ENCODE peak calls at places on chromosome 4, in seven cellular contexts. One of them, this sample, is unnamed.

GRCh38 chr4:156931267-156931666 is 40.3 kb downstream of the PDGFC start:
- DNase-seq in PC-3: peak
- DNase-seq in heart right ventricle: no peak
- DNase-seq in tibial artery: no peak
- DNase-seq in BE2C: no peak
- DNase-seq in HFFc6: peak
- DNase-seq in spleen: no peak
- DNase-seq in this sample: no peak

GRCh38 chr4:40704073-40704472 is 45.7 kb upstream of the NSUN7 start:
- DNase-seq in heart right ventricle: no peak
- DNase-seq in HFFc6: no peak
- DNase-seq in tibial artery: no peak
- DNase-seq in spleen: no peak
- DNase-seq in PC-3: no peak
- DNase-seq in BE2C: no peak
- DNase-seq in this sample: no peak

GRCh38 chr4:158860856-158861255 is 92.0 kb downstream of the FNIP2 start:
- DNase-seq in BE2C: no peak
- DNase-seq in heart right ventricle: no peak
- DNase-seq in HFFc6: no peak
- DNase-seq in PC-3: no peak
- DNase-seq in spleen: no peak
- DNase-seq in tibial artery: no peak
- DNase-seq in this sample: no peak

GRCh38 chr4:98262431-98262830 is 1.2 kb downstream of the RAP1GDS1 start:
- DNase-seq in tibial artery: no peak
- DNase-seq in PC-3: no peak
- DNase-seq in spleen: no peak
- DNase-seq in heart right ventricle: no peak
- DNase-seq in HFFc6: no peak
- DNase-seq in BE2C: no peak
- DNase-seq in this sample: no peak

GRCh38 chr4:5033266-5033945 is 14.1 kb upstream of the CYTL1 start:
- DNase-seq in spleen: peak
- DNase-seq in HFFc6: no peak
- DNase-seq in BE2C: no peak
- DNase-seq in PC-3: no peak
- DNase-seq in tibial artery: peak
- DNase-seq in heart right ventricle: peak
- DNase-seq in this sample: no peak

GRCh38 chr4:153426207-153426886 is 39.8 kb upstream of the TMEM131L start:
- DNase-seq in spleen: no peak
- DNase-seq in tibial artery: no peak
- DNase-seq in PC-3: no peak
- DNase-seq in heart right ventricle: no peak
- DNase-seq in BE2C: no peak
- DNase-seq in HFFc6: no peak
- DNase-seq in this sample: no peak

GRCh38 chr4:111954546-111954945 is 190.7 kb upstream of the FAM241A start:
- DNase-seq in heart right ventricle: no peak
- DNase-seq in spleen: no peak
- DNase-seq in BE2C: no peak
- DNase-seq in PC-3: no peak
- DNase-seq in HFFc6: no peak
- DNase-seq in tibial artery: no peak
- DNase-seq in this sample: no peak

GRCh38 chr4:10100734-10101216 is 15.8 kb downstream of the WDR1 start:
- DNase-seq in heart right ventricle: no peak
- DNase-seq in HFFc6: no peak
- DNase-seq in spleen: peak
- DNase-seq in PC-3: no peak
- DNase-seq in tibial artery: peak
- DNase-seq in BE2C: no peak
- DNase-seq in this sample: no peak

GRCh38 chr4:1105067-1105466 is 8.3 kb downstream of the RNF212 start:
- DNase-seq in spleen: no peak
- DNase-seq in tibial artery: no peak
- DNase-seq in HFFc6: no peak
- DNase-seq in BE2C: no peak
- DNase-seq in PC-3: no peak
- DNase-seq in heart right ventricle: no peak
- DNase-seq in this sample: peak

GRCh38 chr4:141132689-141133145 is 552 bp downstream of the RNF150 start:
- DNase-seq in HFFc6: no peak
- DNase-seq in heart right ventricle: peak
- DNase-seq in tibial artery: peak
- DNase-seq in BE2C: peak
- DNase-seq in PC-3: no peak
- DNase-seq in spleen: peak
- DNase-seq in this sample: peak

GRCh38 chr4:67546971-67547370 is 1.7 kb upstream of the CENPC start:
- DNase-seq in BE2C: no peak
- DNase-seq in PC-3: no peak
- DNase-seq in tibial artery: no peak
- DNase-seq in heart right ventricle: no peak
- DNase-seq in HFFc6: no peak
- DNase-seq in spleen: no peak
- DNase-seq in this sample: no peak

GRCh38 chr4:67545199-67545995 is at the start of gene CENPC:
- DNase-seq in BE2C: peak
- DNase-seq in HFFc6: peak
- DNase-seq in spleen: peak
- DNase-seq in heart right ventricle: peak
- DNase-seq in tibial artery: peak
- DNase-seq in PC-3: peak
- DNase-seq in this sample: peak

GRCh38 chr4:67542076-67542475 is 3.2 kb downstream of the CENPC start:
- DNase-seq in spleen: no peak
- DNase-seq in heart right ventricle: no peak
- DNase-seq in PC-3: peak
- DNase-seq in tibial artery: no peak
- DNase-seq in BE2C: no peak
- DNase-seq in HFFc6: no peak
- DNase-seq in this sample: no peak

GRCh38 chr4:67549123-67549522 is 3.8 kb upstream of the CENPC start:
- DNase-seq in tibial artery: no peak
- DNase-seq in HFFc6: no peak
- DNase-seq in heart right ventricle: no peak
- DNase-seq in BE2C: no peak
- DNase-seq in PC-3: peak
- DNase-seq in spleen: no peak
- DNase-seq in this sample: no peak

GRCh38 chr4:67545996-67546356 is 673 bp upstream of the CENPC start:
- DNase-seq in BE2C: no peak
- DNase-seq in PC-3: no peak
- DNase-seq in spleen: no peak
- DNase-seq in HFFc6: no peak
- DNase-seq in heart right ventricle: no peak
- DNase-seq in tibial artery: no peak
- DNase-seq in this sample: no peak
- TF ChIP-seq CTCF in BE2C: no peak
- TF ChIP-seq CTCF in PC-3: no peak
- TF ChIP-seq CTCF in spleen: no peak
- TF ChIP-seq CTCF in HFFc6: no peak
- TF ChIP-seq CTCF in heart right ventricle: no peak
- TF ChIP-seq CTCF in tibial artery: no peak
- TF ChIP-seq CTCF in this sample: no peak

GRCh38 chr4:36189511-36190226 is 54.6 kb downstream of the ARAP2 start:
- DNase-seq in HFFc6: no peak
- DNase-seq in spleen: no peak
- DNase-seq in heart right ventricle: no peak
- DNase-seq in tibial artery: no peak
- DNase-seq in PC-3: no peak
- DNase-seq in BE2C: no peak
- DNase-seq in this sample: no peak

GRCh38 chr4:36183232-36183631 is 61.1 kb downstream of the ARAP2 start:
- DNase-seq in PC-3: no peak
- DNase-seq in spleen: no peak
- DNase-seq in BE2C: no peak
- DNase-seq in HFFc6: no peak
- DNase-seq in tibial artery: no peak
- DNase-seq in heart right ventricle: no peak
- DNase-seq in this sample: no peak

GRCh38 chr4:36183665-36184393 is 60.5 kb downstream of the ARAP2 start:
- DNase-seq in PC-3: no peak
- DNase-seq in BE2C: no peak
- DNase-seq in HFFc6: no peak
- DNase-seq in tibial artery: no peak
- DNase-seq in spleen: no peak
- DNase-seq in heart right ventricle: no peak
- DNase-seq in this sample: no peak

GRCh38 chr4:36192922-36193321 is 51.4 kb downstream of the ARAP2 start:
- DNase-seq in spleen: no peak
- DNase-seq in HFFc6: no peak
- DNase-seq in PC-3: no peak
- DNase-seq in BE2C: no peak
- DNase-seq in heart right ventricle: no peak
- DNase-seq in tibial artery: no peak
- DNase-seq in this sample: no peak

GRCh38 chr4:36187723-36188333 is 56.5 kb downstream of the ARAP2 start:
- DNase-seq in HFFc6: no peak
- DNase-seq in PC-3: peak
- DNase-seq in heart right ventricle: no peak
- DNase-seq in tibial artery: no peak
- DNase-seq in BE2C: no peak
- DNase-seq in spleen: no peak
- DNase-seq in this sample: no peak
- TF ChIP-seq CTCF in HFFc6: peak
- TF ChIP-seq CTCF in PC-3: peak
- TF ChIP-seq CTCF in heart right ventricle: no peak
- TF ChIP-seq CTCF in tibial artery: peak
- TF ChIP-seq CTCF in BE2C: peak
- TF ChIP-seq CTCF in spleen: no peak
- TF ChIP-seq CTCF in this sample: peak

GRCh38 chr4:20253799-20254409 is 2.2 kb downstream of the SLIT2 start:
- DNase-seq in heart right ventricle: no peak
- DNase-seq in BE2C: peak
- DNase-seq in HFFc6: no peak
- DNase-seq in PC-3: peak
- DNase-seq in tibial artery: peak
- DNase-seq in spleen: peak
- DNase-seq in this sample: peak

GRCh38 chr4:20252656-20253271 is 1.1 kb downstream of the SLIT2 start:
- DNase-seq in PC-3: peak
- DNase-seq in BE2C: peak
- DNase-seq in heart right ventricle: peak
- DNase-seq in spleen: peak
- DNase-seq in tibial artery: peak
- DNase-seq in HFFc6: peak
- DNase-seq in this sample: no peak

GRCh38 chr4:20253272-20253798 is 1.6 kb downstream of the SLIT2 start:
- DNase-seq in spleen: no peak
- DNase-seq in heart right ventricle: no peak
- DNase-seq in PC-3: no peak
- DNase-seq in tibial artery: no peak
- DNase-seq in BE2C: peak
- DNase-seq in HFFc6: no peak
- DNase-seq in this sample: no peak

GRCh38 chr4:20251061-20251795 is 477 bp upstream of the SLIT2 start:
- DNase-seq in heart right ventricle: no peak
- DNase-seq in PC-3: peak
- DNase-seq in spleen: no peak
- DNase-seq in tibial artery: no peak
- DNase-seq in BE2C: no peak
- DNase-seq in HFFc6: no peak
- DNase-seq in this sample: no peak

GRCh38 chr4:20251796-20252655 is at the start of gene SLIT2:
- DNase-seq in heart right ventricle: peak
- DNase-seq in HFFc6: peak
- DNase-seq in tibial artery: peak
- DNase-seq in BE2C: peak
- DNase-seq in PC-3: peak
- DNase-seq in spleen: peak
- DNase-seq in this sample: peak
- TF ChIP-seq CTCF in heart right ventricle: no peak
- TF ChIP-seq CTCF in HFFc6: peak
- TF ChIP-seq CTCF in tibial artery: no peak
- TF ChIP-seq CTCF in BE2C: no peak
- TF ChIP-seq CTCF in PC-3: no peak
- TF ChIP-seq CTCF in spleen: no peak
- TF ChIP-seq CTCF in this sample: peak

GRCh38 chr4:33930497-33930896 is 2313.8 kb downstream of the ARAP2 start:
- DNase-seq in HFFc6: peak
- DNase-seq in tibial artery: no peak
- DNase-seq in PC-3: peak
- DNase-seq in heart right ventricle: no peak
- DNase-seq in BE2C: no peak
- DNase-seq in spleen: no peak
- DNase-seq in this sample: no peak
- TF ChIP-seq CTCF in HFFc6: no peak
- TF ChIP-seq CTCF in tibial artery: no peak
- TF ChIP-seq CTCF in PC-3: no peak
- TF ChIP-seq CTCF in heart right ventricle: no peak
- TF ChIP-seq CTCF in BE2C: no peak
- TF ChIP-seq CTCF in spleen: no peak
- TF ChIP-seq CTCF in this sample: no peak

GRCh38 chr4:154854362-154854761 is 73.3 kb downstream of the RBM46 start:
- DNase-seq in BE2C: no peak
- DNase-seq in PC-3: peak
- DNase-seq in heart right ventricle: no peak
- DNase-seq in HFFc6: no peak
- DNase-seq in tibial artery: no peak
- DNase-seq in spleen: no peak
- DNase-seq in this sample: no peak
- TF ChIP-seq CTCF in BE2C: peak
- TF ChIP-seq CTCF in PC-3: peak
- TF ChIP-seq CTCF in heart right ventricle: no peak
- TF ChIP-seq CTCF in HFFc6: no peak
- TF ChIP-seq CTCF in tibial artery: no peak
- TF ChIP-seq CTCF in spleen: peak
- TF ChIP-seq CTCF in this sample: peak

DNA sequence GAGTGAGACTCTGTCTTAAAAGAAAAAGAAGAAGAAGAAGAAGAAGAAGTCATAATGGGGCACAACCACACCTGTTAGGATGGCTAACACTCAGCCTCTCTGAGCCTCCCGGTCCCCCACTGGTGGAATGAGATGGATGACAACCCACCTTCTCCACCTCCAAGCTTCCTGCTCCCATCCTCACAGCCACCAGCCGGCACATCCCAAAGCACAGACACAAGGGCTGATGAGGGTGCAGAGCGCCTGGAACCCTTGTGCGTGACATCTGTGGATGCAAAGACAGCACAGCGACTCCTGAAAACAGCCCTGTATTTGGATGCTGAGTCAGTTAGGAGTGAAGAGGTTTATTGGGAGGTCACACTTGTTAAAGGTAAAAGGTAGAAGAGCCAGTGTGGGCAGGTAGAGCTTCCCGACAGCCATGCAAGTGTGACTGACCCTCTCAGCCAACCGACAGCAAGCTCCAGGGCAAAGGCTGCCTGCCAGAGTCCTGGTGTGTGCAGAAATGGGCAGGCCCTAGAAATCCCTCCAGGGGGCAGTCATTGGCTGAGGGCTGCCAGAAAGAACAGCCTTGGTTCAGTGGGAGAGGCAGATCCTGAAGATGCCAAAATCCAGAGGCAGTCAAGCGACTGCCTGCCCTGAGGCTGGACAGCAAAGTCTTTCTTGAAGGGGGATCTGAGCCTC is 26.6 kb upstream of the MAN2B2 start:
- DNase-seq in BE2C: peak
- DNase-seq in spleen: no peak
- DNase-seq in heart right ventricle: peak
- DNase-seq in PC-3: peak
- DNase-seq in tibial artery: no peak
- DNase-seq in HFFc6: peak
- DNase-seq in this sample: no peak
- TF ChIP-seq CTCF in BE2C: peak
- TF ChIP-seq CTCF in spleen: no peak
- TF ChIP-seq CTCF in heart right ventricle: no peak
- TF ChIP-seq CTCF in PC-3: peak
- TF ChIP-seq CTCF in tibial artery: no peak
- TF ChIP-seq CTCF in HFFc6: peak
- TF ChIP-seq CTCF in this sample: peak

GRCh38 chr4:85741421-85741820 is 266.5 kb downstream of the ARHGAP24 start:
- DNase-seq in BE2C: no peak
- DNase-seq in spleen: no peak
- DNase-seq in PC-3: no peak
- DNase-seq in HFFc6: no peak
- DNase-seq in heart right ventricle: no peak
- DNase-seq in tibial artery: no peak
- DNase-seq in this sample: no peak
- TF ChIP-seq CTCF in BE2C: no peak
- TF ChIP-seq CTCF in spleen: no peak
- TF ChIP-seq CTCF in PC-3: no peak
- TF ChIP-seq CTCF in HFFc6: no peak
- TF ChIP-seq CTCF in heart right ventricle: no peak
- TF ChIP-seq CTCF in tibial artery: no peak
- TF ChIP-seq CTCF in this sample: no peak

This sample was measured in osteocyte.